ENCODE peak calls at places on chromosomes 11 and 22, in six cellular contexts. R is activated CD8-positive, alpha-beta memory T cell treated with anti-CD3 and anti-CD28 coated beads, Interleukin-2, amount 10 ng/mL, durations not matched to agents 7 days and 5 days; K is psoas muscle; G is stimulated activated naive CD4-positive, alpha-beta T cell; D is cardiac fibroblast; P is endodermal cell. J is an unnamed sample.

GRCh38 chr22:32558681-32559355 is 84.2 kb downstream of the FBXO7 start:
- DNase-seq in K (peak), P (no peak), D (peak), G (no peak), R (no peak), J (no peak)

GRCh38 chr22:30751529-30751928 is 56.9 kb downstream of the OSBP2 start:
- DNase-seq in P (no peak), G (no peak), K (no peak), D (no peak), R (no peak), J (no peak)

GRCh38 chr11:22778642-22779041 is 51.0 kb downstream of the SVIP start:
- DNase-seq in K (no peak), R (no peak), G (no peak), P (no peak), D (no peak), J (no peak)

GRCh38 chr22:30265851-30266444 is 703 bp downstream of the OSM start:
- DNase-seq in G (peak), P (peak), R (peak), K (no peak), D (no peak), J (no peak)

GRCh38 chr11:1569251-1569780 is 2.8 kb downstream of the DUSP8 start:
- DNase-seq in R (no peak), G (no peak), K (no peak), D (no peak), P (no peak), J (no peak)

GRCh38 chr11:109362059-109362458 is 59.9 kb upstream of the C11orf87 start:
- DNase-seq in P (no peak), R (no peak), K (no peak), D (no peak), G (no peak), J (no peak)

GRCh38 chr11:29305456-29306232 is 711.2 kb downstream of the KCNA4 start:
- DNase-seq in P (no peak), K (no peak), G (no peak), R (no peak), D (no peak), J (no peak)

GRCh38 chr11:86955674-86956522 is 703 bp upstream of the FZD4 start:
- DNase-seq in D (peak), G (no peak), K (peak), R (peak), P (peak), J (no peak)

GRCh38 chr11:111923351-111923788 is 4.7 kb downstream of the C11orf52 start:
- DNase-seq in D (peak), K (no peak), R (no peak), G (no peak), P (peak), J (no peak)

GRCh38 chr11:43278302-43278956 is 33.4 kb upstream of the API5 start:
- DNase-seq in K (no peak), D (peak), R (no peak), P (peak), G (no peak), J (no peak)

GRCh38 chr11:61092908-61093763 is 9.2 kb upstream of the CD5 start:
- DNase-seq in K (no peak), D (no peak), R (no peak), P (peak), G (no peak), J (no peak)

GRCh38 chr11:122170815-122171475 is 54.9 kb upstream of the BLID start:
- DNase-seq in G (no peak), K (no peak), R (no peak), P (no peak), D (no peak), J (no peak)

GRCh38 chr11:75577198-75577597 is 15.1 kb downstream of the SERPINH1 start:
- DNase-seq in P (peak), G (peak), D (peak), K (peak), R (peak), J (no peak)

GRCh38 chr11:46618789-46619188 is 1.4 kb downstream of the ATG13 start:
- DNase-seq in P (peak), R (no peak), G (no peak), K (no peak), D (no peak), J (no peak)

GRCh38 chr11:62958547-62959071 is 26.2 kb downstream of the SLC22A6 start:
- DNase-seq in P (no peak), K (peak), R (no peak), G (no peak), D (peak), J (no peak)

GRCh38 chr22:40463727-40464126 is 93.3 kb downstream of the SGSM3 start:
- DNase-seq in D (no peak), K (no peak), P (no peak), R (peak), G (no peak), J (no peak)

GRCh38 chr11:9617960-9618359 is 44.5 kb downstream of the WEE1 start:
- DNase-seq in K (no peak), D (peak), G (no peak), R (no peak), P (no peak), J (no peak)

GRCh38 chr11:18536195-18536594 is 9.5 kb upstream of the TSG101 start:
- DNase-seq in D (no peak), R (no peak), K (no peak), P (no peak), G (no peak), J (no peak)

GRCh38 chr22:43094551-43094950 is 5.4 kb upstream of the TTLL1 start:
- DNase-seq in K (no peak), G (no peak), R (no peak), D (no peak), P (no peak), J (no peak)

GRCh38 chr11:69463181-69463891 is 18.1 kb upstream of the LINC01488 start:
- DNase-seq in R (no peak), K (peak), G (no peak), D (peak), P (no peak), J (no peak)

GRCh38 chr11:3929232-3929631 is 73.8 kb downstream of the STIM1 start:
- DNase-seq in D (no peak), G (no peak), R (no peak), K (no peak), P (no peak), J (no peak)

GRCh38 chr11:120209750-120210650 is 832 bp upstream of the OAF start:
- DNase-seq in R (no peak), P (no peak), G (no peak), D (no peak), K (no peak), J (no peak)

GRCh38 chr11:44681698-44682097 is 45.1 kb upstream of the TSPAN18 start:
- DNase-seq in P (no peak), K (no peak), R (peak), D (peak), G (no peak), J (no peak)

GRCh38 chr11:114026355-114026754 is 33.2 kb upstream of the ZBTB16 start:
- DNase-seq in P (peak), G (peak), K (no peak), R (peak), D (peak), J (no peak)

GRCh38 chr22:33024626-33025025 is 33.6 kb downstream of the SYN3 start:
- DNase-seq in D (peak), K (no peak), P (no peak), G (no peak), R (no peak), J (no peak)

GRCh38 chr11:77122576-77123212 is 5.4 kb upstream of the MYO7A start:
- DNase-seq in D (no peak), K (no peak), R (no peak), P (no peak), G (no peak), J (no peak)

GRCh38 chr11:134592391-134592990 is 180.4 kb upstream of the B3GAT1 start:
- DNase-seq in G (no peak), P (peak), K (no peak), R (peak), D (no peak), J (no peak)

GRCh38 chr11:9169595-9170295 is 78.3 kb upstream of the SCUBE2 start:
- DNase-seq in P (no peak), R (no peak), D (no peak), K (no peak), G (no peak), J (no peak)

GRCh38 chr11:69153661-69154060 is 2.1 kb upstream of the SMIM38 start:
- DNase-seq in G (no peak), P (no peak), K (no peak), D (no peak), R (no peak), J (no peak)

GRCh38 chr11:75151346-75152047 is 590 bp downstream of the SLCO2B1 start:
- DNase-seq in R (no peak), K (no peak), D (no peak), G (no peak), P (no peak), J (no peak)

GRCh38 chr11:3939651-3940190 is 84.3 kb downstream of the STIM1 start:
- DNase-seq in D (peak), P (no peak), K (no peak), G (no peak), R (no peak), J (no peak)

GRCh38 chr22:20084547-20085413 is 4.7 kb downstream of the DGCR8 start:
- DNase-seq in P (peak), R (no peak), K (no peak), G (no peak), D (peak), J (no peak)

GRCh38 chr11:130211781-130212401 is 52.3 kb downstream of the ST14 start:
- DNase-seq in D (no peak), P (peak), R (peak), G (no peak), K (no peak), J (no peak)

GRCh38 chr22:48886604-48887393 is 940.9 kb downstream of the BRD1 start:
- DNase-seq in K (no peak), R (no peak), D (no peak), G (no peak), P (peak), J (no peak)

GRCh38 chr11:11510939-11511338 is 110.9 kb downstream of the GALNT18 start:
- DNase-seq in R (no peak), G (no peak), P (no peak), D (no peak), K (peak), J (no peak)

J was measured in cerebellar nuclear complex.